ENCODE peak calls at places on chromosomes 13 and 19, in six cellular contexts. C, F, N, B, R and J are unnamed samples.

GRCh38 chr19:14165986-14166385 is 29.6 kb upstream of the ASF1B start:
- DNase-seq in B (no peak), R (no peak), N (no peak), C (no peak), F (no peak), J (no peak)

GRCh38 chr13:82248713-82249112 is 1633.6 kb downstream of the SLITRK1 start:
- DNase-seq in B (no peak), N (no peak), C (no peak), F (no peak), R (no peak), J (no peak)

GRCh38 chr19:14318873-14319272 is 62.4 kb upstream of the ADGRE5 start:
- DNase-seq in F (peak; percentile 13), N (no peak), C (no peak), B (peak; percentile 47), R (no peak), J (peak; percentile 24)

GRCh38 chr13:84683448-84683847 is 801.2 kb upstream of the SLITRK1 start:
- DNase-seq in F (no peak), C (no peak), R (no peak), N (no peak), B (no peak), J (no peak)

GRCh38 chr19:54388001-54388802 is 23.5 kb upstream of the LAIR1 start:
- DNase-seq in N (no peak), R (no peak), B (peak; percentile 63), F (peak; percentile 27), C (no peak), J (peak; percentile 35)

GRCh38 chr19:1259206-1259872 is 9.8 kb upstream of the CIRBP start:
- DNase-seq in B (peak; percentile 94), C (peak; percentile 85), N (peak; percentile 72), F (peak; percentile 88), R (peak; percentile 91), J (peak; percentile 91)

GRCh38 chr13:78197231-78197630 is 278.6 kb upstream of the EDNRB start:
- DNase-seq in F (no peak), B (no peak), C (no peak), N (no peak), R (no peak), J (no peak)

GRCh38 chr19:48821633-48822032 is 10.8 kb upstream of the BCAT2 start:
- DNase-seq in C (no peak), R (no peak), F (no peak), N (no peak), B (no peak), J (no peak)

GRCh38 chr19:14595558-14595957 is 12.7 kb downstream of the CLEC17A start:
- DNase-seq in B (no peak), R (no peak), C (no peak), F (no peak), N (no peak), J (no peak)

GRCh38 chr13:92833071-92833470 is 393.5 kb upstream of the GPC6 start:
- DNase-seq in N (no peak), B (no peak), R (no peak), C (no peak), F (no peak), J (no peak)

GRCh38 chr13:85497652-85498051 is 301.6 kb downstream of the SLITRK6 start:
- DNase-seq in N (no peak), C (no peak), F (no peak), B (no peak), R (peak; percentile 48), J (no peak)

GRCh38 chr19:54062643-54063042 is 1.1 kb downstream of the VSTM1 start:
- DNase-seq in F (no peak), B (no peak), R (no peak), N (no peak), C (peak; percentile 62), J (no peak)

GRCh38 chr19:55809381-55810058 is 22.3 kb downstream of the NLRP11 start:
- DNase-seq in F (peak; percentile 71), B (peak; percentile 83), R (peak; percentile 94), N (peak; percentile 74), C (peak; percentile 79), J (peak; percentile 12)

GRCh38 chr13:99199541-99200432 is 867 bp upstream of the UBAC2 start:
- DNase-seq in C (no peak), B (no peak), R (no peak), N (no peak), F (no peak), J (no peak)

GRCh38 chr13:46100191-46100877 is 4.5 kb downstream of the CPB2 start:
- DNase-seq in N (no peak), C (no peak), B (no peak), F (no peak), R (no peak), J (no peak)

GRCh38 chr13:64127856-64128255 is 2712.2 kb upstream of the PCDH20 start:
- DNase-seq in R (no peak), B (no peak), F (no peak), N (no peak), C (no peak), J (no peak)
- TF ChIP-seq POLR2A in R (no peak), B (no peak), F (no peak), N (no peak), C (no peak), J (no peak)

GRCh38 chr19:10963865-10964264 is 3.0 kb downstream of the SMARCA4 start:
- DNase-seq in R (no peak), N (no peak), C (no peak), F (no peak), B (no peak), J (no peak)

GRCh38 chr19:10961763-10962536 is 1.1 kb downstream of the SMARCA4 start:
- DNase-seq in B (no peak), R (no peak), N (no peak), C (no peak), F (no peak), J (no peak)

GRCh38 chr19:10961073-10961762 is 388 bp downstream of the SMARCA4 start:
- DNase-seq in C (no peak), R (no peak), F (peak; percentile 30), B (peak; percentile 55), N (peak; percentile 61), J (peak; percentile 64)

GRCh38 chr19:10962863-10963262 is 2.0 kb downstream of the SMARCA4 start:
- DNase-seq in B (no peak), F (no peak), R (no peak), N (no peak), C (no peak), J (no peak)

DNA sequence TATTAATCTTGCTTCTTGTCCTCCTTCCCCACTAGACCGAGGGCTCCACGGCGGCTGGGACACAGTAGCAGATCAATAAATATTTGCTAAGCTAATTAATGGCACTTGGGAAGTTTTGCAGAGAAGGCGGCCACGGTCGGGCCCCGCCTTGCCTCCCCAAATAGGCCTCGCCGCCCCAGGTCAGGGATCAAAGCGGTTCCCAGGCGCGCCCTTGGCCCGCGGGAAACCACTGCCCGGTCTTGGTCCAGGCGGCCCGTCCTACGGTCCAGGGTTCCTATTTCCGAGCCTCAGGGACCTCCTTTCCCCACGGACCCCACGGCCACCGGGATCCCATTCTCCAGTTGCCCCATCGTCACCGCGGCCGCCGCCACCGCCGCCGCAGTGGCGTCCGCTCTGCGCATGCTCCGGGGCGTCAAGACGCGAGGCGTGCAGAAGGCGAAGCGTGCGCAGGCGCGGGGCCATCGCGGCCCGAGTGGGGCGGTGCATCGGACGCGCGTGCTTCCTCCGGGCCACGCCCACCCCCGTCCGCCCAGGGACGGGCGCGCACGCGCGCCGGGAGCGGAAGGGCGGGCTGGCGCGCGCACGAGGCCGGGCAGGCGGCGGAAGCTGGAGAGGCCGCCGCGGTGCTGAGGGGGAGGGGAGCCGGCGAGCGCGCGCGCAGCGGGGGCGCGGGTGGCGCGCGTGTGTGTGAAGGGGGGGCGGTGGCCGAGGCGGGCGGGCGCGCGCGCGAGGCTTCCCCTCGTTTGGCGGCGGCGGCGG is at the start of gene SMARCA4:
- DNase-seq in R (peak; percentile 95), C (peak; percentile 98), B (peak; percentile 99), F (peak; percentile 99), N (peak; percentile 99), J (peak; percentile 98)
- TF ChIP-seq POLR2A in R (peak; percentile 87), C (peak; percentile 91), B (peak; percentile 88), F (peak; percentile 91), N (no peak), J (peak; percentile 34)

GRCh38 chr19:8611391-8611883 is 922 bp upstream of the ADAMTS10 start:
- DNase-seq in F (no peak), R (peak; percentile 81), N (no peak), C (no peak), B (no peak), J (peak; percentile 45)

GRCh38 chr19:8610928-8611284 is 391 bp upstream of the ADAMTS10 start:
- DNase-seq in B (no peak), R (no peak), N (no peak), C (no peak), F (no peak), J (no peak)

GRCh38 chr19:8608858-8609209 is 1.7 kb downstream of the ADAMTS10 start:
- DNase-seq in C (no peak), R (no peak), F (no peak), B (no peak), N (no peak), J (no peak)

GRCh38 chr19:8610041-8610927 is at the start of gene ADAMTS10:
- DNase-seq in C (no peak), N (no peak), F (peak; percentile 18), R (no peak), B (peak; percentile 52), J (peak; percentile 57)

GRCh38 chr19:8609210-8610040 is 1.1 kb downstream of the ADAMTS10 start:
- DNase-seq in N (peak; percentile 30), F (peak; percentile 34), R (peak; percentile 91), C (peak; percentile 71), B (peak; percentile 57), J (peak; percentile 79)
- TF ChIP-seq POLR2A in N (no peak), F (no peak), R (peak; percentile 26), C (peak; percentile 46), B (no peak), J (no peak)

DNA sequence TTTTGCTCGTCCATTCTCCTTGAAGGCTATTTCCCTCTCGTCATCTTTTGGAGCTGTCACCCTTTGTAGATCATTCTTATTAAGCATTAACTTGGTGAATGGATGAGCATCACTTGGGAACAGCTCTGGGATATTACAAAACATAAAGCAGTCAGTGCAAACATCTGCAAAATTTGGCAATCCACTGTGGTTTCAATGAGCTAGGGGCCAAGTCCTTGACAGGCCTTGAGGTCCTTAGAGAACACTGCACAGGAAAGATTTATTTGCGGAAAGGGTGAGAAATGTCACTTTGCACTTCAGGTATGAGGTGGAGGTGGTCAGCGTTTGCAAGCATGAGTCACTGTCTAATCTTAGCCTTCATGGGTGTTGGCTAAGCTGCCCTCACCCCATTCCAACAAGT is 239.7 kb upstream of the MAB21L1 start:
- DNase-seq in C (no peak), F (no peak), N (no peak), R (no peak), B (no peak), J (no peak)
- TF ChIP-seq POLR2A in C (no peak), F (no peak), N (no peak), R (no peak), B (no peak), J (no peak)

DNA sequence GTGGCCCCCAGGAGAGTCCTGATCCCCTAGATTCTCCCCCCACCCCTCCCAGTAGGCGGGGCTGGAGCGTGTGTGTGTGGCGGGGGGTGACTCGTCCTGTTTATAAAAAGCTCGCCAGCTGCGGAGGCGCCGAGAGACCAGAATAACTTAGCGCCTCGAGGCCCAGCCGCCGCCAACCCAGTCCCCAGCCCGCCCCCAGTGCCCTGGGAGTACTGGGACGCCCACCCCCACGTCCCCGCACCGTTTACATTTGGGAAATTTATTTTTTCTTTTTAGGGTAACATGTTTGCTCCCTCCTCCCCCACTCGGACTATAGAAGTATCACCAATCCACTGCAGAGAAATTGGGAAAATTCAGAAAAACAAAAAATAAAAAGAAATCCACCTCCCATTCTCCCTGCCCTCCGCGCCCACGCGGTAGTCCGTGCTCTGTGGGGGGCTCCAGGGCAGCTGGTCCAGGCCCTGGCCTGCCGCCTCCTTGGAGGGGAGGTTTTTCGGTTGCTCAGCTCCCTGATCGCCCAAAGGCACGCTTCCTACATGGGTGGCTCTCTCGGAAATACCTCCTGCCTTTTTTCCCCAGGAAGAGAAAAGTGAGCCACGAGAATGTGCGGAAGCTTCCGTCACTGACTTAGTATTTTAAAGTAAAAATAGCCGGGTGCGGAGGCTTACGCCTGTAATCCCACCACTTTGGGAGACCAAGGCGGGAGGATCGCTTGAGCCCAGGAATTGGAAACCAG is 1.5 kb upstream of the RAB3A start:
- DNase-seq in B (peak; percentile 90), N (peak; percentile 73), C (peak; percentile 78), R (no peak), F (peak; percentile 82), J (peak; percentile 91)
- TF ChIP-seq POLR2A in B (no peak), N (no peak), C (peak; percentile 33), R (no peak), F (peak; percentile 19), J (peak; percentile 57)